ENCODE peak calls at places on chromosomes 3 and 15, in four cellular contexts. J is stomach, X is HCT116, V is SK-N-SH. A is an unnamed sample.

GRCh38 chr3:171753025-171753472 is 57.2 kb downstream of the PLD1 start:
- DNase-seq in X (no peak), V (no peak), J (no peak), A (peak; percentile 67)

GRCh38 chr15:71685420-71685993 is 124.8 kb upstream of the NR2E3 start:
- DNase-seq in V (no peak), X (no peak), J (no peak), A (no peak)

GRCh38 chr3:72151465-72152238 is 366.7 kb upstream of the PROK2 start:
- DNase-seq in V (no peak), X (no peak), J (no peak), A (no peak)

GRCh38 chr15:95290376-95290973 is 1040.0 kb upstream of the NR2F2 start:
- DNase-seq in J (no peak), X (no peak), V (no peak), A (no peak)

GRCh38 chr3:57160046-57160730 is 5.0 kb downstream of the IL17RD start:
- DNase-seq in J (no peak), X (no peak), V (no peak), A (no peak)

GRCh38 chr3:64260391-64260790 is 35.1 kb upstream of the PRICKLE2 start:
- DNase-seq in J (no peak), X (no peak), V (no peak), A (no peak)

GRCh38 chr3:141246958-141247301 is 15.3 kb downstream of the PXYLP1 start:
- DNase-seq in J (no peak), X (no peak), V (no peak), A (no peak)

GRCh38 chr15:69456208-69457166 is 3.9 kb downstream of the RPLP1 start:
- DNase-seq in J (no peak), X (no peak), V (no peak), A (no peak)

GRCh38 chr15:71349336-71349735 is 234.1 kb downstream of the THSD4 start:
- DNase-seq in V (no peak), X (no peak), J (no peak), A (no peak)

GRCh38 chr15:67446449-67446848 is 74.5 kb upstream of the C15orf61 start:
- DNase-seq in V (no peak), X (no peak), J (no peak), A (no peak)

GRCh38 chr3:27528798-27529197 is 44.6 kb upstream of the SLC4A7 start:
- DNase-seq in J (no peak), V (no peak), X (no peak), A (no peak)

GRCh38 chr15:41501961-41502786 is 8.5 kb downstream of the ITPKA start:
- DNase-seq in J (no peak), X (no peak), V (peak; percentile 62), A (no peak)

GRCh38 chr3:70805044-70805732 is 492.8 kb upstream of the MDFIC2 start:
- DNase-seq in X (no peak), V (no peak), J (no peak), A (no peak)

GRCh38 chr3:5791558-5791957 is 604.1 kb downstream of the EDEM1 start:
- DNase-seq in J (no peak), X (no peak), V (no peak), A (no peak)

GRCh38 chr3:119681279-119681678 is 4.1 kb upstream of the COX17 start:
- DNase-seq in J (no peak), X (peak; percentile 24), V (peak; percentile 66), A (no peak)
- TF ChIP-seq CTCF in J (no peak), X (peak; percentile 28), V (peak; percentile 77), A (no peak)

DNA sequence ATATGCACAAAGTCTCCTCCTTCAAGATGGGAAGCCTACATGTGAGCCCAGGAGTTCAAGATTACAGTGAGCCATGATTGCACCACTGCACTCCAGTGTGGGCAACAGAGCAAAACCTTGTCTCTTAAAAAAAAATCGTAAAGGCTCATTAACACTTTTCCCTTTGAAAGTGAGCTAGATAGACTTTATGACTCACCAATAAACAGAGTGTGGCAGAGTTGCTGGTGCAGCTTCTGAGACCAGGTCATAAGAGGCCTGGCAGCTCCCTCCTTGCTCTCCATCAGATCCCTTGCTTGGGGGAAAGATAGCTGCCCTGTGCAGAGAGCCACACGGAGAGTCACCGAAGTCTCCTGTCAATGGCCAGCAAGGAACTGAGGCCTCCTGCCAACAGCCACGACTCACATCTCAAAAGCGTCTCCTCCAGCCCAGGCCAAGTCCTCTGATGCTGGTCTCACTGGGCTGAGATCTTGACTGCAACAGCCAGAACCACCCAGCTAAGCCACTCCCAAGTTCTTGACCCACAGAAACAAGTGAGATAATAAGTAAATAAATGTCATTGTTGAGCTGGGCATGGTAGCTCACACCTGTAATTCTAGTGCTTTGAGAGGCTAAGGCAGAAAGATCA is 8.7 kb upstream of the GP9 start:
- DNase-seq in V (no peak), X (no peak), J (peak; percentile 70), A (no peak)
- TF ChIP-seq POLR2AphosphoS5 in V (no peak), X (no peak), J (peak; percentile 42), A (no peak)

DNA sequence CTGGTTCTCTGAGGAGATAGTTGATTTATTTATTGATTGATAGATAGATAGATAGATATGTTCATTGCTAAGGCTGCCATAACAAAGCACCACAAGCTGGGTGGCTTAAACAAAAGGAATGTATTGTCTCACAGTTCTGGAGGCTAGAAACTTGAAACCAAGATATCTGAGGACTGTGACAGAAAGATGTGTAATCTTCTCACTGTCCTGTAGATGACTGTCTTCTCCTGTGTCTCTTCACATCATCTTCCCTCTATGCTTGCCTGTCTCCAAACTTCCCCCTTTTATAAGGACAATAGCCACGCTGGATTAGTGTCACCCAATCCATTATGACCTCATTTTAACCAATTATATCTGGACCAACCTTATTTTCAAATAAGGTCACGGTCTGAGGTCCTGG is 41.0 kb downstream of the GNB4 start:
- DNase-seq in V (no peak), X (no peak), J (no peak), A (no peak)
- TF ChIP-seq CTCF in V (peak; percentile 16), X (no peak), J (no peak), A (no peak)

GRCh38 chr3:49164983-49165720 is 979 bp downstream of the CCDC71 start:
- DNase-seq in J (no peak), X (no peak), V (peak; percentile 45), A (no peak)

GRCh38 chr3:49165771-49166751 is at the start of gene CCDC71:
- DNase-seq in X (peak; percentile 18), J (peak; percentile 75), V (peak; percentile 97), A (peak; percentile 50)

GRCh38 chr3:49163609-49164008 is 2.5 kb downstream of the CCDC71 start:
- DNase-seq in J (no peak), X (no peak), V (no peak), A (no peak)

GRCh38 chr3:49170744-49171118 is 667 bp upstream of the KLHDC8B start:
- DNase-seq in V (no peak), X (no peak), J (no peak), A (no peak)

GRCh38 chr3:49166752-49167556 is 823 bp upstream of the CCDC71 start:
- DNase-seq in V (no peak), X (no peak), J (no peak), A (no peak)
- TF ChIP-seq POLR2AphosphoS5 in V (no peak), X (no peak), J (no peak), A (no peak)

GRCh38 chr3:50353231-50354004 is 2.8 kb downstream of the CYB561D2 start:
- DNase-seq in X (no peak), V (no peak), J (no peak), A (no peak)

GRCh38 chr3:50350527-50351317 is at the start of the genes CYB561D2 and NPRL2:
- DNase-seq in V (peak; percentile 97), J (peak; percentile 98), X (peak; percentile 89), A (peak; percentile 94)

GRCh38 chr3:50351318-50351687 is 641 bp downstream of the CYB561D2 start:
- DNase-seq in V (no peak), X (no peak), J (no peak), A (no peak)

GRCh38 chr3:50354186-50354764 is 3.6 kb downstream of the CYB561D2 start:
- DNase-seq in X (no peak), J (no peak), V (no peak), A (no peak)

GRCh38 chr3:50352762-50353161 is 2.1 kb downstream of the CYB561D2 start:
- DNase-seq in J (no peak), X (no peak), V (no peak), A (no peak)
- TF ChIP-seq CTCF in J (no peak), X (peak; percentile 37), V (peak; percentile 49), A (no peak)

GRCh38 chr3:134307425-134307824 is 56.8 kb upstream of the RYK start:
- DNase-seq in J (no peak), X (no peak), V (no peak), A (no peak)

GRCh38 chr3:134309987-134310700 is 59.5 kb upstream of the RYK start:
- DNase-seq in X (no peak), J (no peak), V (no peak), A (no peak)

GRCh38 chr3:134306334-134306733 is 55.7 kb upstream of the RYK start:
- DNase-seq in V (no peak), X (no peak), J (no peak), A (no peak)

GRCh38 chr3:134311265-134311664 is 60.6 kb upstream of the RYK start:
- DNase-seq in J (no peak), X (no peak), V (no peak), A (no peak)

DNA sequence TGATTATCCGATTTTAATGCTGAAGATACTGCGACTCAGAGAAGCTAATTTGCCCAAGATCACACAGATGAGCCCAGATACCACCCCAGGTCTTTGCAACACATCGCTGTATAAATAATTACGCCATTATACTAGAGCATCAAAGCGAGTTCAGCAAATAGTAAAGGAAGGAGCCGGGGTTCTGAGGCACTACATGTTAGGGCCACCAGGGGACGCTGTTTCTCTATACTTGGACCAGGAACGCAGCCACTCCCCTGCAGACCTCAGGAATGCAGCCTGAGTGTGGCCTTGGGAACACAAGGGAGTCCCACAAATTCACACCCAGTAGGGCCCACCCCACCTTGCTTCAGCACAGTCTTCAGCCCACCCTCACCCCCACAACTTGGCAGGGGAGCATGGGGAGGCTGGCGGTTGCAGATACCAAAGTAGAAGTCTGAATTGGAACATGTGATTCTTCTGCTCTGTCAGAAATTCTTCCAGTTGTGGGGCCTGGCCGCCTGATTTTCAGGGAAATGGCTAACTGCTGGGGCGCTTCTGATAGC is 57.8 kb upstream of the RYK start:
- DNase-seq in X (peak; percentile 63), V (peak; percentile 85), J (peak; percentile 89), A (peak; percentile 84)
- TF ChIP-seq POLR2AphosphoS5 in X (no peak), V (no peak), J (peak; percentile 41), A (peak; percentile 73)

GRCh38 chr3:188205992-188206416 is 52.0 kb downstream of the LPP start:
- DNase-seq in J (no peak), V (no peak), X (peak; percentile 3), A (no peak)
- TF ChIP-seq CTCF in J (peak; percentile 9), V (peak; percentile 49), X (peak; percentile 46), A (no peak)